ENCODE peak calls at places on chromosomes 16 and 17, in five cellular contexts. F, S, R, B and L are unnamed samples.

GRCh38 chr16:86528061-86528929 is 18.0 kb downstream of the FOXF1 start:
- DNase-seq in F (no peak), S (no peak), R (peak; percentile 11), B (no peak), L (no peak)

GRCh38 chr17:79850571-79851460 is 11.6 kb upstream of the CBX4 start:
- DNase-seq in F (no peak), S (peak; percentile 95), R (no peak), B (no peak), L (no peak)

GRCh38 chr17:50909765-50910661 is 43.9 kb upstream of the TOB1 start:
- DNase-seq in F (peak; percentile 38), S (no peak), R (no peak), B (no peak), L (no peak)

GRCh38 chr17:6713918-6714271 is 726 bp upstream of the SLC13A5 start:
- DNase-seq in F (no peak), S (no peak), R (no peak), B (no peak), L (no peak)

GRCh38 chr16:17585449-17586080 is 114.8 kb upstream of the XYLT1 start:
- DNase-seq in F (no peak), S (no peak), R (no peak), B (no peak), L (no peak)

GRCh38 chr17:27989046-27989445 is 53.4 kb upstream of the NLK start:
- DNase-seq in F (no peak), S (peak; percentile 61), R (no peak), B (no peak), L (no peak)

GRCh38 chr17:16953841-16954240 is 18.1 kb downstream of the TNFRSF13B start:
- DNase-seq in F (no peak), S (no peak), R (no peak), B (no peak), L (no peak)

GRCh38 chr17:15261063-15261817 is 3.9 kb downstream of the PMP22 start:
- DNase-seq in F (no peak), S (no peak), R (peak; percentile 48), B (peak; percentile 80), L (peak; percentile 89)

GRCh38 chr16:12674096-12674495 is 129.6 kb downstream of the CPPED1 start:
- DNase-seq in F (no peak), S (no peak), R (no peak), B (no peak), L (no peak)

GRCh38 chr17:5097101-5097834 is 14.4 kb downstream of the ZNF232 start:
- DNase-seq in F (no peak), S (no peak), R (peak; percentile 67), B (peak; percentile 87), L (no peak)

GRCh38 chr16:47196457-47196856 is 52.7 kb upstream of the NETO2 start:
- DNase-seq in F (no peak), S (no peak), R (no peak), B (no peak), L (no peak)

GRCh38 chr16:19264123-19264673 is 21.3 kb upstream of the CLEC19A start:
- DNase-seq in F (no peak), S (no peak), R (no peak), B (no peak), L (no peak)

GRCh38 chr16:11236441-11236840 is 19.6 kb downstream of the SOCS1 start:
- DNase-seq in F (no peak), S (no peak), R (no peak), B (no peak), L (no peak)

GRCh38 chr17:33385713-33386112 is 92.6 kb upstream of the ASIC2 start:
- DNase-seq in F (no peak), S (no peak), R (no peak), B (no peak), L (no peak)

GRCh38 chr17:57954421-57955182 is 610 bp downstream of the CUEDC1 start:
- DNase-seq in F (no peak), S (peak; percentile 57), R (peak; percentile 91), B (peak; percentile 77), L (no peak)